ENCODE peak calls at places on chromosome 4, in eight cellular contexts. V is endothelial cell of umbilical vein, Y is MM.1S, B is keratinocyte, K is neural progenitor cell, N is IMR-90, M is fibroblast of lung, D is colonic mucosa. X is an unnamed sample.

GRCh38 chr4:55356991-55357461 is 11.0 kb downstream of the SRD5A3 start:
- DNase-seq in V (no peak), Y (no peak), B (no peak), K (no peak), N (peak; percentile 44), M (peak; percentile 38), D (no peak), X (peak; percentile 38)

GRCh38 chr4:161929966-161930365 is 233.8 kb downstream of the FSTL5 start:
- DNase-seq in V (peak; percentile 20), Y (no peak), B (no peak), K (no peak), N (peak; percentile 35), M (no peak), D (no peak), X (peak; percentile 72)

GRCh38 chr4:3858046-3858730 is 92.0 kb downstream of the ADRA2C start:
- DNase-seq in V (no peak), Y (no peak), B (no peak), K (no peak), N (no peak), M (no peak), D (no peak), X (no peak)

GRCh38 chr4:174362340-174362739 is 78.6 kb downstream of the CEP44 start:
- DNase-seq in V (no peak), Y (no peak), B (no peak), K (no peak), N (no peak), M (no peak), D (no peak), X (no peak)

GRCh38 chr4:5399790-5400421 is 308.5 kb downstream of the EVC2 start:
- DNase-seq in V (peak; percentile 25), Y (peak; percentile 37), B (no peak), K (peak; percentile 70), N (peak; percentile 38), M (peak; percentile 40), D (no peak), X (no peak)

GRCh38 chr4:156783963-156784362 is 187.6 kb downstream of the PDGFC start:
- DNase-seq in V (no peak), Y (no peak), B (no peak), K (no peak), N (no peak), M (no peak), D (no peak), X (no peak)

GRCh38 chr4:140595065-140595464 is 26.3 kb upstream of the UCP1 start:
- DNase-seq in V (peak; percentile 21), Y (peak; percentile 80), B (no peak), K (peak; percentile 23), N (peak; percentile 9), M (peak; percentile 8), D (peak; percentile 33), X (no peak)

GRCh38 chr4:105061136-105061696 is 85.5 kb upstream of the TET2 start:
- DNase-seq in V (peak; percentile 83), Y (peak; percentile 82), B (peak; percentile 53), K (peak; percentile 44), N (peak; percentile 5), M (no peak), D (peak; percentile 25), X (peak; percentile 77)

GRCh38 chr4:13176603-13177190 is 307.4 kb downstream of the RAB28 start:
- DNase-seq in V (no peak), Y (no peak), B (no peak), K (no peak), N (no peak), M (no peak), D (no peak), X (no peak)

GRCh38 chr4:71677568-71677967 is 106.3 kb downstream of the GC start:
- DNase-seq in V (no peak), Y (no peak), B (no peak), K (no peak), N (no peak), M (no peak), D (no peak), X (no peak)

GRCh38 chr4:99651370-99651769 is 6.3 kb downstream of the C4orf54 start:
- DNase-seq in V (no peak), Y (no peak), B (no peak), K (no peak), N (no peak), M (no peak), D (no peak), X (no peak)

GRCh38 chr4:86926428-86927086 is 8.3 kb upstream of the AFF1 start:
- DNase-seq in V (no peak), Y (no peak), B (peak; percentile 81), K (no peak), N (peak; percentile 41), M (no peak), D (no peak), X (peak; percentile 43)

GRCh38 chr4:101064541-101065180 is 282.7 kb downstream of the PPP3CA start:
- DNase-seq in V (no peak), Y (no peak), B (no peak), K (no peak), N (no peak), M (no peak), D (no peak), X (no peak)

GRCh38 chr4:8323947-8324555 is 54.5 kb downstream of the HTRA3 start:
- DNase-seq in V (no peak), Y (no peak), B (no peak), K (no peak), N (peak; percentile 31), M (no peak), D (no peak), X (no peak)

GRCh38 chr4:8431553-8431952 is 9.0 kb downstream of the ACOX3 start:
- DNase-seq in V (no peak), Y (no peak), B (no peak), K (no peak), N (no peak), M (no peak), D (no peak), X (no peak)

GRCh38 chr4:27217261-27217769 is 356.7 kb downstream of the STIM2 start:
- DNase-seq in V (no peak), Y (no peak), B (peak; percentile 30), K (no peak), N (peak; percentile 57), M (no peak), D (no peak), X (peak; percentile 84)

GRCh38 chr4:81690871-81691270 is 219.2 kb upstream of the RASGEF1B start:
- DNase-seq in V (no peak), Y (no peak), B (no peak), K (no peak), N (no peak), M (no peak), D (no peak), X (no peak)

GRCh38 chr4:75598390-75598789 is 31.9 kb downstream of the CDKL2 start:
- DNase-seq in V (no peak), Y (peak; percentile 98), B (no peak), K (no peak), N (peak; percentile 39), M (peak; percentile 29), D (no peak), X (peak; percentile 76)

GRCh38 chr4:134762053-134762452 is 560.5 kb upstream of the PABPC4L start:
- DNase-seq in V (no peak), Y (no peak), B (no peak), K (no peak), N (no peak), M (no peak), D (no peak), X (no peak)

GRCh38 chr4:138609943-138610350 is 367.8 kb upstream of the SLC7A11 start:
- DNase-seq in V (no peak), Y (peak; percentile 30), B (no peak), K (no peak), N (peak; percentile 81), M (peak; percentile 62), D (no peak), X (peak; percentile 93)
- H3K4me3 ChIP-seq in V (no peak overlapping the region), Y (no peak overlapping the region), B (no peak overlapping the region), K (no peak overlapping the region), N (no peak overlapping the region), M (no peak overlapping the region), D (no peak overlapping the region), X (no peak overlapping the region)

GRCh38 chr4:20625460-20625859 is 74.8 kb upstream of the PACRGL start:
- DNase-seq in V (no peak), Y (no peak), B (no peak), K (no peak), N (no peak), M (no peak), D (peak; percentile 56), X (no peak)
- H3K9ac ChIP-seq in V (no peak overlapping the region), Y (no peak overlapping the region), B (no peak overlapping the region), K (no peak overlapping the region), N (no peak overlapping the region), M (no peak overlapping the region), D (no peak overlapping the region), X (no peak overlapping the region)

DNA sequence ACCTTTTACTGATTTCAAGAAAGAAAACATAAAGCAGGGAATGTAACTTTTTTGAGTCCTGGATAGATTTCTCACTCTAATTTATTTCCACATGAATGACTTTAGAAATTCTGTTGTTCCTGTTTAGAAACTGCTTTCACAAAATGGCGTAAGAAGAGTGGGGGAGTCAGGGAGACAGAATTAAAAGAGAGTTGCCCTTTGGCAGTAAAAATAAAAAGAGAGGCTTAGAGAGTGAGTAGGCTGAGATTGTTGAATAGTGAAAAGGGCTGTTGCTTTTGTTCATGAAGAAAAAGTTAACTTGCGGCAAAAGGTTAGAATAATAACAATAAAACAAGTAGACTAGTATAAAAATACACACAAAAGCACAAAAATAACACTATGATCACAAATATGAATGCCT is 166.1 kb downstream of the TBCK start:
- DNase-seq in V (no peak), Y (no peak), B (no peak), K (no peak), N (no peak), M (no peak), D (no peak), X (no peak)
- H3K27ac ChIP-seq in V (no peak overlapping the region), Y (no peak overlapping the region), B (no peak overlapping the region), K (no peak overlapping the region), N (no peak overlapping the region), M (no peak overlapping the region), D (no peak overlapping the region), X (no peak overlapping the region)

DNA sequence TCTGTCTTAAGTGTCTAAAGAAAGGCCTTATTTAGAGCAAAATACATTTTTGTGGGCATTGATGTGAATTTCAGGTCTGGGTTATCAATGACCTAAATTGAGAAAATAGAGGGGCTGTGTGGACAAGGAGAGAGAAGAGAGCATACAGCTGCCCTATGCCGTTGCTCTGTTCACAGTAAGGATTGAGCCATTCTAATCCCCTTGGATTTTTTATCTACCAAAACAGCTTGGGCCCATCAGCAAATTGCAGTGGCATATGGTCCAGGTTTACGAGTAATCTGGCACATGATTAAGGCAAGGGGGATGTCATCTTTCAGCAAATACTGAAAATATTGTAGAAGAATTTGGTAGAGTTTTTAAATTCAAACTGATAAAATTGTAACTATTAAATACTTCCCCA is 210.2 kb downstream of the ANTXR2 start:
- DNase-seq in V (no peak), Y (no peak), B (no peak), K (no peak), N (no peak), M (peak; percentile 28), D (no peak), X (no peak)
- H3K4me3 ChIP-seq in V (no peak overlapping the region), Y (no peak overlapping the region), B (no peak overlapping the region), K (no peak overlapping the region), N (no peak overlapping the region), M (no peak overlapping the region), D (no peak overlapping the region), X (no peak overlapping the region)

GRCh38 chr4:152851226-152851625 is 71.5 kb downstream of the ARFIP1 start:
- DNase-seq in V (no peak), Y (no peak), B (no peak), K (no peak), N (no peak), M (no peak), D (no peak), X (no peak)
- H3K9ac ChIP-seq in V (no peak overlapping the region), Y (no peak overlapping the region), B (no peak overlapping the region), K (no peak overlapping the region), N (no peak overlapping the region), M (no peak overlapping the region), D (no peak overlapping the region), X (no peak overlapping the region)